ENCODE peak calls at places on chromosomes 3 and 15, in eight cellular contexts. S is cardiac muscle cell; I is CD4-positive, alpha-beta T cell; Y is substantia nigra; B is colonic mucosa; C is SJSA1; U is AG04450; G is right cardiac atrium. L is an unnamed sample.

GRCh38 chr3:69059688-69060087 is 7.6 kb upstream of the TMF1 start:
- DNase-seq in S (no peak), I (no peak), Y (no peak), B (no peak), C (no peak), U (no peak), G (no peak), L (no peak)

GRCh38 chr3:49607796-49608195 is 53.5 kb downstream of the BSN start:
- DNase-seq in S (no peak), I (no peak), Y (no peak), B (no peak), C (no peak), U (no peak), G (no peak), L (no peak)

GRCh38 chr15:72342385-72342784 is 22.4 kb upstream of the CELF6 start:
- DNase-seq in S (peak; percentile 40), I (peak; percentile 18), Y (no peak), B (no peak), C (no peak), U (no peak), G (no peak), L (no peak)

GRCh38 chr15:81097893-81098280 is 36.2 kb upstream of the CFAP161 start:
- DNase-seq in S (no peak), I (no peak), Y (no peak), B (no peak), C (no peak), U (no peak), G (no peak), L (no peak)

GRCh38 chr3:66021731-66022131 is 17.0 kb downstream of the MAGI1 start:
- DNase-seq in S (no peak), I (no peak), Y (no peak), B (no peak), C (peak; percentile 22), U (no peak), G (no peak), L (no peak)

GRCh38 chr3:9141903-9142302 is 107.5 kb downstream of the SRGAP3 start:
- DNase-seq in S (no peak), I (no peak), Y (no peak), B (no peak), C (no peak), U (no peak), G (no peak), L (no peak)

GRCh38 chr3:23113455-23114171 is 89.5 kb upstream of the UBE2E2 start:
- DNase-seq in S (no peak), I (no peak), Y (no peak), B (no peak), C (no peak), U (no peak), G (no peak), L (peak; percentile 74)

GRCh38 chr3:279325-279724 is 82.8 kb downstream of the CHL1 start:
- DNase-seq in S (no peak), I (no peak), Y (no peak), B (no peak), C (no peak), U (no peak), G (no peak), L (no peak)

GRCh38 chr3:30344288-30344687 is 262.1 kb upstream of the TGFBR2 start:
- DNase-seq in S (peak; percentile 12), I (no peak), Y (no peak), B (peak; percentile 51), C (no peak), U (no peak), G (no peak), L (no peak)

GRCh38 chr15:97235285-97235985 is 725.1 kb upstream of the ARRDC4 start:
- DNase-seq in S (peak; percentile 75), I (no peak), Y (peak; percentile 8), B (peak; percentile 41), C (peak; percentile 4), U (no peak), G (peak; percentile 58), L (no peak)

GRCh38 chr3:182241777-182242556 is 530.2 kb downstream of the SOX2 start:
- DNase-seq in S (peak; percentile 42), I (no peak), Y (peak; percentile 87), B (no peak), C (no peak), U (no peak), G (peak; percentile 61), L (no peak)

GRCh38 chr3:69214241-69214640 is 91.8 kb upstream of the LMOD3 start:
- DNase-seq in S (no peak), I (no peak), Y (no peak), B (no peak), C (no peak), U (no peak), G (no peak), L (no peak)

GRCh38 chr3:168579010-168579409 is 483.3 kb upstream of the GOLIM4 start:
- DNase-seq in S (no peak), I (no peak), Y (no peak), B (no peak), C (no peak), U (no peak), G (no peak), L (no peak)

GRCh38 chr3:168575750-168576149 is 480.0 kb upstream of the GOLIM4 start:
- DNase-seq in S (no peak), I (no peak), Y (no peak), B (no peak), C (no peak), U (no peak), G (no peak), L (no peak)

GRCh38 chr3:168570404-168571173 is 474.9 kb upstream of the GOLIM4 start:
- DNase-seq in S (no peak), I (no peak), Y (no peak), B (no peak), C (no peak), U (no peak), G (no peak), L (no peak)

DNA sequence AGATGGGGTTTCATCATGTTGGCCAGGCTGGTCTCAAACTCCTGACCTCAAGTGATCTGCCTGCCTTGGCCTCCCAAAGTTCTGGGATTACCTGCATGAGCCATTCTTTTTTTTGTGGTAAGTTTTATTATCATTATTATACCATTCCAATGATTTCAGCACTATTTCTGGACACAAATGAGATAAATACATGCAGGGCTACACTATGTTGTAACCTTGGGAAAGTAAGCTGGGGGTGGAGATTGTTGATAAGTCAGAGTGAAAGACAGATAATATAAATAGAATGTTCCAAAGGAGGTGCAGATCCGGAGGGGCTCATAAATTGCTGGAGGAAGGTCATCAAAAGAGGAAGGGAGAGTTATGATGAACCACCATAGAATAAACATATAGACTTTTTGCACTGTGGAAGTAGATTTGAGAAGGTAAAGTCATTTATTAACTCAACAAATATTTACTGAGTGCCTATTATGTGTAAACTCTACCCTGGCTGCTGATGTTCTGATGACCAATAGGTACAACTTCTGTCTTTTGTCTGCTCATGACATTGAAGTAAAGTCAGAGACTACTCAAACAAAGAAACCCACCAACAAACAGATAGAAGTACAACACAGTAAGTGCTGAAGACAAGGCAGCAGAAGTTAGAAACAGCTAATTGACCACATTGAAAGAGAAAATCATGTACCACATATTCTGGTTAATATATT is 478.9 kb upstream of the GOLIM4 start:
- DNase-seq in S (no peak), I (no peak), Y (no peak), B (no peak), C (no peak), U (no peak), G (no peak), L (no peak)
- H3K27ac ChIP-seq in S (no peak overlapping the region), I (no peak overlapping the region), Y (no peak overlapping the region), B (no peak overlapping the region), C (no peak overlapping the region), U (no peak overlapping the region), G (no peak overlapping the region), L (no peak overlapping the region)

GRCh38 chr15:85709250-85709649 is 85.5 kb downstream of the KLHL25 start:
- DNase-seq in S (no peak), I (no peak), Y (no peak), B (peak; percentile 30), C (no peak), U (no peak), G (peak; percentile 66), L (no peak)
- H3K27ac ChIP-seq in S (peak overlapping the region; percentile 96), I (no peak overlapping the region), Y (no peak overlapping the region), B (no peak overlapping the region), C (no peak overlapping the region), U (no peak overlapping the region), G (peak overlapping the region; percentile 43), L (no peak overlapping the region)

GRCh38 chr3:126186271-126186670 is 5.9 kb upstream of the ALDH1L1 start:
- DNase-seq in S (no peak), I (no peak), Y (no peak), B (no peak), C (no peak), U (no peak), G (no peak), L (no peak)

GRCh38 chr3:126179825-126180476 is 435 bp downstream of the ALDH1L1 start:
- DNase-seq in S (peak; percentile 73), I (no peak), Y (no peak), B (peak; percentile 46), C (no peak), U (no peak), G (peak; percentile 85), L (no peak)

GRCh38 chr3:126184465-126185000 is 4.1 kb upstream of the ALDH1L1 start:
- DNase-seq in S (no peak), I (no peak), Y (no peak), B (no peak), C (no peak), U (no peak), G (no peak), L (no peak)

GRCh38 chr3:126181398-126181725 is 976 bp upstream of the ALDH1L1 start:
- DNase-seq in S (no peak), I (no peak), Y (no peak), B (peak; percentile 29), C (no peak), U (no peak), G (no peak), L (no peak)

DNA sequence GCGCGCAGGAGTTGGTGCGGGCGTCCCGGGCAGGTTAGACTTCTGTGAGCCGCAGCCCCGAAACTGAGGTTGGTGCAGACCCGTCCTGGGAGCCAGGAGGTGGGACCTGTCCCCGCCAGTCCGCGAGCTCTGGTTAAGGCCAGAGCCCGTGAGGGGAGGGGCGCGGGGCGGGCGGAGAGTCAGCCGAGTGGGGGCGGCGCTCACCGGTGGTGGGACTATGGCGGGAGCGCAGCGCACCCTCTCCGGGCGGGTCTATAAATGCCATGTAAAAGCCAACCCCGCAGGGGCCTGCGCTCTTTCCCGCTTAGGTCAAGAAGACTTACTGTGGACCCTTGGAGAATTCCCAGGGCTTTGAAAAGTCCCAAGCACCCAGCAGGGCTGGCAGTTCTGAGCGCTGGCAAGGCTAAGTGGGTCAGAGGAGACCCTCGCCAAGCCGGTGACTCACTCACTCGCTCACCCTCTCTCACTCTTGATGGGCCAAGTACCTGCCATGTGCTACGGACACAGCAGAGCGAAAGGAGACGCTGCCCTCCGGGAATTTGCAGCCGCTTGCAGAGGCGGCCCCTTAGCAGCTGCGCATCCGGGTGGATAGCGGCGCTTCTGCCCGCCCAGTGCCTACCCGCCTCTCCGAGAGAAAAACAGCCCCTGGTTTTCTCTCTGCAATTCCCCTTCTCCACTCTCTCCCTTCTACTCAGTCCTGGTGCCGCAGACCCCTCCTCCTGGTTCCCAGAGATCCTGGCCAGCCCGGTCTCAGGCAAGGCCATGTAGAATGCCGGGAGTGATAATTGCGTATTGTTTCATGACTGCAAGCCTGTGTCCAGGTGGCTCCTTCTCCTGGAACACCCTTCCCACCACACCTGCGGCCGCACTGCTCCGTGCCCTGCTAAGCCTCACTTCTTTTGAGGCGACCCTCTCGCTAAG is at the start of gene ALDH1L1:
- DNase-seq in S (peak; percentile 86), I (no peak), Y (peak; percentile 76), B (peak; percentile 76), C (no peak), U (no peak), G (peak; percentile 91), L (peak; percentile 33)
- H3K27ac ChIP-seq in S (no peak within 1 kb of the TSS), I (no peak within 1 kb of the TSS), Y (peak within 1 kb of the TSS; percentile 66), B (peak within 1 kb of the TSS; percentile 70), C (no peak within 1 kb of the TSS), U (no peak within 1 kb of the TSS), G (peak within 1 kb of the TSS; percentile 62), L (peak within 1 kb of the TSS; percentile 76)

GRCh38 chr3:5202267-5202666 is 14.8 kb downstream of the EDEM1 start:
- DNase-seq in S (no peak), I (no peak), Y (no peak), B (no peak), C (no peak), U (no peak), G (no peak), L (no peak)
- H3K27ac ChIP-seq in S (no peak overlapping the region), I (no peak overlapping the region), Y (no peak overlapping the region), B (no peak overlapping the region), C (no peak overlapping the region), U (no peak overlapping the region), G (no peak overlapping the region), L (peak overlapping the region; percentile 99)

L was measured in epithelial cell of prostate.